ENCODE peak calls at places on chromosome 10, in eight cellular contexts. S is ovary; R is activated T-cell treated with anti-CD3 and anti-CD28 coated beads, Interleukin-2, amount 50 U/mL, for 72 hours; B is tibial artery; X is NCI-H2171 treated with DMSO at 0.1 percent for 48 hours; F is HTR-8/SVneo; Y is C1 segment of cervical spinal cord; A is H7. T is an unnamed sample.

GRCh38 chr10:29634105-29634504 is 666 bp downstream of the SVIL start:
- DNase-seq in S (no peak), R (no peak), B (no peak), X (peak), F (no peak), Y (no peak), A (no peak), T (no peak)

GRCh38 chr10:37566336-37566735 is 291.1 kb downstream of the ZNF248 start:
- DNase-seq in S (no peak), R (no peak), B (no peak), X (no peak), F (no peak), Y (no peak), A (no peak), T (no peak)

GRCh38 chr10:11189581-11190376 is 172.1 kb downstream of the CELF2 start:
- DNase-seq in S (no peak), R (no peak), B (no peak), X (no peak), F (no peak), Y (no peak), A (no peak), T (no peak)

GRCh38 chr10:132508497-132509443 is 28.8 kb upstream of the INPP5A start:
- DNase-seq in S (no peak), R (no peak), B (peak), X (no peak), F (no peak), Y (no peak), A (peak), T (no peak)

GRCh38 chr10:122997864-122998263 is 10.7 kb downstream of the IKZF5 start:
- DNase-seq in S (no peak), R (no peak), B (no peak), X (no peak), F (no peak), Y (no peak), A (no peak), T (no peak)

GRCh38 chr10:29465384-29465783 is 169.4 kb downstream of the SVIL start:
- DNase-seq in S (no peak), R (no peak), B (no peak), X (no peak), F (no peak), Y (no peak), A (peak), T (no peak)

GRCh38 chr10:5196613-5197234 is at the start of gene AKR1C4:
- DNase-seq in S (no peak), R (no peak), B (no peak), X (no peak), F (no peak), Y (no peak), A (no peak), T (no peak)

GRCh38 chr10:5305374-5305773 is 59.4 kb upstream of the UCN3 start:
- DNase-seq in S (no peak), R (no peak), B (no peak), X (no peak), F (no peak), Y (no peak), A (no peak), T (no peak)

GRCh38 chr10:129857242-129857960 is 106.7 kb downstream of the EBF3 start:
- DNase-seq in S (no peak), R (no peak), B (no peak), X (no peak), F (no peak), Y (no peak), A (no peak), T (no peak)

GRCh38 chr10:129466703-129467345 is at the start of gene MGMT:
- DNase-seq in S (peak), R (peak), B (peak), X (peak), F (peak), Y (peak), A (peak), T (peak)

GRCh38 chr10:110868981-110869380 is 2.7 kb upstream of the PDCD4 start:
- DNase-seq in S (no peak), R (no peak), B (no peak), X (no peak), F (no peak), Y (no peak), A (no peak), T (no peak)

GRCh38 chr10:13560597-13560996 is 26.2 kb upstream of the PRPF18 start:
- DNase-seq in S (no peak), R (no peak), B (no peak), X (peak), F (no peak), Y (no peak), A (no peak), T (no peak)